ENCODE peak calls at places on chromosomes 1 and 21, in ten cellular contexts. I is neural crest cell; T is M059J; B is mammary epithelial cell; S is cerebellum; V is CD8-positive, alpha-beta memory T cell; A is activated T-helper 9 cell treated with anti-CD3 and anti-CD28 coated beads, Interleukin-2, amount 50 U/mL, for 16 hours; O is lower leg skin; G is fibroblast of the aortic adventitia; U is colonic mucosa. H is an unnamed sample.

GRCh38 chr1:240946926-240947325 is 335.0 kb upstream of the GREM2 start:
- DNase-seq in I (peak; percentile 28), T (peak; percentile 61), B (no peak), S (no peak), V (no peak), A (no peak), O (no peak), G (peak; percentile 67), U (peak; percentile 61), H (no peak)

GRCh38 chr1:42737257-42737656 is 2.8 kb downstream of the CLDN19 start:
- DNase-seq in I (no peak), T (no peak), B (peak; percentile 34), S (peak; percentile 68), V (no peak), A (no peak), O (peak; percentile 86), G (no peak), U (peak; percentile 74), H (peak; percentile 69)

GRCh38 chr1:39563669-39564068 is 12.9 kb downstream of the PABPC4 start:
- DNase-seq in I (no peak), T (no peak), B (no peak), S (no peak), V (no peak), A (no peak), O (no peak), G (no peak), U (no peak), H (no peak)

GRCh38 chr1:186617860-186618780 is 62.1 kb downstream of the PTGS2 start:
- DNase-seq in I (no peak), T (peak; percentile 79), B (peak; percentile 79), S (no peak), V (peak; percentile 2), A (no peak), O (no peak), G (peak; percentile 83), U (peak; percentile 58), H (no peak)

GRCh38 chr1:32998997-32999396 is 34.4 kb upstream of the RNF19B start:
- DNase-seq in I (no peak), T (no peak), B (no peak), S (peak; percentile 45), V (no peak), A (no peak), O (no peak), G (peak; percentile 30), U (no peak), H (no peak)

GRCh38 chr1:8525291-8526275 is 207.7 kb downstream of the SLC45A1 start:
- DNase-seq in I (peak; percentile 52), T (peak; percentile 93), B (peak; percentile 95), S (peak; percentile 91), V (peak; percentile 8), A (peak; percentile 50), O (peak; percentile 92), G (peak; percentile 94), U (peak; percentile 91), H (peak; percentile 99)

GRCh38 chr1:186440584-186440983 is 20.3 kb downstream of the PDC start:
- DNase-seq in I (no peak), T (peak; percentile 86), B (peak; percentile 74), S (no peak), V (no peak), A (no peak), O (no peak), G (no peak), U (no peak), H (no peak)

GRCh38 chr1:151989131-151989868 is 4.4 kb downstream of the S100A10 start:
- DNase-seq in I (no peak), T (peak; percentile 91), B (peak; percentile 91), S (no peak), V (no peak), A (peak; percentile 29), O (peak; percentile 96), G (peak; percentile 91), U (peak; percentile 84), H (no peak)

GRCh38 chr1:234611153-234611798 is 1.3 kb upstream of the IRF2BP2 start:
- DNase-seq in I (peak; percentile 32), T (peak; percentile 93), B (peak; percentile 93), S (no peak), V (no peak), A (no peak), O (no peak), G (peak; percentile 95), U (peak; percentile 83), H (peak; percentile 80)

GRCh38 chr1:203626910-203627246 is 246 bp downstream of the ATP2B4 start:
- DNase-seq in I (no peak), T (no peak), B (no peak), S (no peak), V (no peak), A (no peak), O (peak; percentile 88), G (no peak), U (no peak), H (no peak)

GRCh38 chr1:19689131-19689757 is 24.6 kb downstream of the HTR6 start:
- DNase-seq in I (no peak), T (no peak), B (no peak), S (no peak), V (no peak), A (no peak), O (no peak), G (no peak), U (no peak), H (no peak)

GRCh38 chr21:46202592-46203202 is 18.4 kb upstream of the SPATC1L start:
- DNase-seq in I (no peak), T (no peak), B (no peak), S (no peak), V (no peak), A (no peak), O (no peak), G (no peak), U (no peak), H (no peak)

GRCh38 chr1:59897165-59897564 is 29.4 kb downstream of the CYP2J2 start:
- DNase-seq in I (no peak), T (no peak), B (no peak), S (no peak), V (no peak), A (no peak), O (no peak), G (no peak), U (no peak), H (no peak)

GRCh38 chr1:115252585-115252984 is 85.5 kb downstream of the NGF start:
- DNase-seq in I (no peak), T (no peak), B (no peak), S (no peak), V (no peak), A (no peak), O (no peak), G (no peak), U (no peak), H (no peak)

GRCh38 chr1:17434591-17434990 is 4.9 kb downstream of the RCC2 start:
- DNase-seq in I (no peak), T (no peak), B (no peak), S (no peak), V (no peak), A (no peak), O (no peak), G (no peak), U (no peak), H (no peak)

GRCh38 chr1:155696524-155696923 is 7.6 kb downstream of the DAP3 start:
- DNase-seq in I (no peak), T (no peak), B (no peak), S (no peak), V (no peak), A (no peak), O (no peak), G (no peak), U (no peak), H (no peak)

GRCh38 chr1:3274972-3275371 is 179.5 kb upstream of the ARHGEF16 start:
- DNase-seq in I (no peak), T (no peak), B (no peak), S (no peak), V (no peak), A (no peak), O (no peak), G (no peak), U (no peak), H (no peak)

GRCh38 chr1:220950576-220950975 is 71.3 kb downstream of the HLX start:
- DNase-seq in I (no peak), T (peak; percentile 38), B (no peak), S (no peak), V (no peak), A (no peak), O (no peak), G (no peak), U (no peak), H (no peak)

GRCh38 chr1:65066766-65067490 is 81.1 kb upstream of the AK4 start:
- DNase-seq in I (peak; percentile 48), T (peak; percentile 55), B (peak; percentile 45), S (peak; percentile 90), V (peak; percentile 77), A (peak; percentile 73), O (peak; percentile 99), G (peak; percentile 75), U (peak; percentile 93), H (peak; percentile 93)

GRCh38 chr1:109399326-109399957 is 1.7 kb upstream of the SORT1 start:
- DNase-seq in I (peak; percentile 47), T (peak; percentile 71), B (peak; percentile 52), S (peak; percentile 71), V (no peak), A (no peak), O (no peak), G (peak; percentile 82), U (peak; percentile 51), H (peak; percentile 83)

GRCh38 chr1:47468759-47469404 is 31.0 kb downstream of the FOXD2 start:
- DNase-seq in I (no peak), T (no peak), B (no peak), S (no peak), V (no peak), A (no peak), O (peak; percentile 57), G (peak; percentile 33), U (no peak), H (no peak)

H was measured in G401.